ENCODE peak calls at places on chromosomes 2 and 18, in ten cellular contexts. P is IMR-90, L is nephron progenitor cell, C is AG09309, K is esophagus squamous epithelium, M is NCI-H1436, Z is SW480, W is midbrain, Q is activated T-cell treated with anti-CD3 and anti-CD28 coated beads for 4 hours, I is uterus. F is an unnamed sample.

GRCh38 chr2:102116675-102117471 is 25.7 kb upstream of the IL1R1 start:
- DNase-seq in P (peak), L (no peak), C (peak), K (no peak), M (no peak), Z (no peak), W (no peak), Q (no peak), I (no peak), F (no peak)

GRCh38 chr2:133586978-133587377 is 18.7 kb upstream of the NCKAP5 start:
- DNase-seq in P (no peak), L (no peak), C (no peak), K (no peak), M (no peak), Z (no peak), W (no peak), Q (no peak), I (no peak), F (no peak)

GRCh38 chr2:225337183-225337582 is 62.3 kb upstream of the NYAP2 start:
- DNase-seq in P (peak), L (no peak), C (peak), K (no peak), M (no peak), Z (no peak), W (no peak), Q (no peak), I (no peak), F (peak)

GRCh38 chr2:69667805-69668382 is 24.4 kb upstream of the AAK1 start:
- DNase-seq in P (peak), L (no peak), C (peak), K (no peak), M (no peak), Z (no peak), W (no peak), Q (no peak), I (no peak), F (no peak)

GRCh38 chr18:33918571-33918970 is 306.1 kb downstream of the NOL4 start:
- DNase-seq in P (no peak), L (no peak), C (no peak), K (no peak), M (no peak), Z (no peak), W (no peak), Q (no peak), I (no peak), F (no peak)

GRCh38 chr2:3269425-3270094 is 108.1 kb downstream of the EIPR1 start:
- DNase-seq in P (no peak), L (no peak), C (no peak), K (no peak), M (no peak), Z (no peak), W (no peak), Q (no peak), I (no peak), F (no peak)

GRCh38 chr2:240157147-240157470 is 16.7 kb upstream of the OTOS start:
- DNase-seq in P (no peak), L (no peak), C (no peak), K (no peak), M (no peak), Z (no peak), W (no peak), Q (no peak), I (no peak), F (no peak)

GRCh38 chr2:481388-481787 is 193.5 kb upstream of the ALKAL2 start:
- DNase-seq in P (no peak), L (no peak), C (no peak), K (no peak), M (no peak), Z (no peak), W (no peak), Q (no peak), I (no peak), F (no peak)

GRCh38 chr18:63422862-63423304 is 607 bp upstream of the VPS4B start:
- DNase-seq in P (no peak), L (no peak), C (no peak), K (no peak), M (no peak), Z (no peak), W (no peak), Q (no peak), I (no peak), F (no peak)

GRCh38 chr2:142980246-142981068 is 103.0 kb downstream of the KYNU start:
- DNase-seq in P (peak), L (no peak), C (no peak), K (no peak), M (no peak), Z (peak), W (peak), Q (no peak), I (no peak), F (peak)

GRCh38 chr2:73494031-73494430 is 108.4 kb downstream of the ALMS1 start:
- DNase-seq in P (peak), L (no peak), C (no peak), K (no peak), M (no peak), Z (peak), W (no peak), Q (no peak), I (no peak), F (no peak)

GRCh38 chr2:175621847-175622246 is 380.2 kb downstream of the LNPK start:
- DNase-seq in P (no peak), L (no peak), C (no peak), K (no peak), M (no peak), Z (no peak), W (no peak), Q (no peak), I (no peak), F (no peak)

GRCh38 chr2:207230261-207231105 is 64.7 kb upstream of the KLF7 start:
- DNase-seq in P (no peak), L (no peak), C (no peak), K (no peak), M (peak), Z (no peak), W (no peak), Q (no peak), I (no peak), F (no peak)

GRCh38 chr2:161351678-161352077 is 43.5 kb downstream of the PSMD14 start:
- DNase-seq in P (no peak), L (no peak), C (no peak), K (no peak), M (no peak), Z (no peak), W (no peak), Q (no peak), I (no peak), F (no peak)

GRCh38 chr2:207796585-207797350 is 27.1 kb upstream of the FZD5 start:
- DNase-seq in P (peak), L (peak), C (no peak), K (no peak), M (peak), Z (no peak), W (no peak), Q (no peak), I (no peak), F (no peak)

GRCh38 chr18:62682396-62682795 is 32.9 kb upstream of the PHLPP1 start:
- DNase-seq in P (no peak), L (no peak), C (no peak), K (no peak), M (peak), Z (no peak), W (no peak), Q (no peak), I (no peak), F (no peak)

GRCh38 chr2:10912796-10913445 is 1.2 kb downstream of the KCNF1 start:
- DNase-seq in P (no peak), L (no peak), C (no peak), K (no peak), M (no peak), Z (no peak), W (no peak), Q (no peak), I (no peak), F (no peak)

GRCh38 chr2:68284896-68285295 is 32.6 kb upstream of the PPP3R1 start:
- DNase-seq in P (peak), L (no peak), C (peak), K (no peak), M (peak), Z (no peak), W (peak), Q (no peak), I (peak), F (no peak)

GRCh38 chr2:240355001-240355891 is 80.2 kb upstream of the GPC1 start:
- DNase-seq in P (peak), L (no peak), C (no peak), K (no peak), M (no peak), Z (no peak), W (no peak), Q (no peak), I (no peak), F (no peak)

GRCh38 chr18:71630686-71631085 is 913.5 kb downstream of the CBLN2 start:
- DNase-seq in P (no peak), L (no peak), C (no peak), K (no peak), M (no peak), Z (no peak), W (no peak), Q (no peak), I (no peak), F (no peak)

GRCh38 chr2:37711831-37712230 is 40.4 kb upstream of the CDC42EP3 start:
- DNase-seq in P (peak), L (no peak), C (peak), K (no peak), M (no peak), Z (peak), W (no peak), Q (no peak), I (no peak), F (no peak)

GRCh38 chr18:57438669-57439616 is 3.8 kb downstream of the ONECUT2 start:
- DNase-seq in P (no peak), L (no peak), C (no peak), K (no peak), M (no peak), Z (no peak), W (no peak), Q (no peak), I (no peak), F (no peak)

GRCh38 chr18:79640875-79641274 is 38.7 kb upstream of the CTDP1 start:
- DNase-seq in P (no peak), L (no peak), C (no peak), K (no peak), M (no peak), Z (no peak), W (no peak), Q (no peak), I (no peak), F (no peak)

GRCh38 chr2:208207769-208208168 is 17.9 kb upstream of the C2orf80 start:
- DNase-seq in P (no peak), L (no peak), C (no peak), K (no peak), M (no peak), Z (no peak), W (no peak), Q (no peak), I (no peak), F (no peak)

GRCh38 chr2:219440388-219441256 is 6.0 kb downstream of the SPEG start:
- DNase-seq in P (peak), L (no peak), C (no peak), K (no peak), M (no peak), Z (no peak), W (no peak), Q (no peak), I (peak), F (no peak)

GRCh38 chr2:201882353-201883095 is 76.2 kb downstream of the CDK15 start:
- DNase-seq in P (peak), L (peak), C (no peak), K (no peak), M (peak), Z (peak), W (peak), Q (no peak), I (no peak), F (no peak)

GRCh38 chr18:9058426-9058825 is 44.1 kb upstream of the NDUFV2 start:
- DNase-seq in P (no peak), L (no peak), C (peak), K (no peak), M (no peak), Z (no peak), W (no peak), Q (no peak), I (no peak), F (no peak)

GRCh38 chr2:8611712-8612111 is 70.1 kb upstream of the ID2 start:
- DNase-seq in P (no peak), L (no peak), C (no peak), K (no peak), M (no peak), Z (peak), W (no peak), Q (no peak), I (no peak), F (no peak)

GRCh38 chr2:75157435-75157834 is 41.9 kb downstream of the TACR1 start:
- DNase-seq in P (no peak), L (no peak), C (no peak), K (no peak), M (no peak), Z (peak), W (no peak), Q (no peak), I (no peak), F (no peak)

GRCh38 chr2:156800781-156801366 is 364.7 kb downstream of the GPD2 start:
- DNase-seq in P (no peak), L (no peak), C (no peak), K (no peak), M (no peak), Z (no peak), W (no peak), Q (no peak), I (no peak), F (peak)

GRCh38 chr2:238428866-238429265 is 2.1 kb downstream of the ASB1 start:
- DNase-seq in P (peak), L (no peak), C (no peak), K (no peak), M (no peak), Z (no peak), W (no peak), Q (no peak), I (no peak), F (no peak)

GRCh38 chr18:76935722-76936337 is 113.5 kb downstream of the ZNF236 start:
- DNase-seq in P (no peak), L (no peak), C (no peak), K (no peak), M (no peak), Z (no peak), W (no peak), Q (no peak), I (no peak), F (no peak)

GRCh38 chr18:55566456-55566935 is 21.5 kb downstream of the TCF4 start:
- DNase-seq in P (no peak), L (no peak), C (no peak), K (no peak), M (no peak), Z (no peak), W (no peak), Q (no peak), I (no peak), F (no peak)

GRCh38 chr2:68837164-68837860 is 33.9 kb downstream of the BMP10 start:
- DNase-seq in P (peak), L (peak), C (no peak), K (no peak), M (no peak), Z (no peak), W (no peak), Q (peak), I (peak), F (no peak)

GRCh38 chr2:135378591-135378990 is 152.4 kb downstream of the ZRANB3 start:
- DNase-seq in P (no peak), L (no peak), C (no peak), K (no peak), M (no peak), Z (no peak), W (no peak), Q (no peak), I (no peak), F (no peak)

GRCh38 chr2:57182941-57183340 is 863.7 kb upstream of the VRK2 start:
- DNase-seq in P (no peak), L (no peak), C (no peak), K (no peak), M (no peak), Z (no peak), W (no peak), Q (no peak), I (no peak), F (no peak)

GRCh38 chr2:8882094-8882493 is 44.7 kb upstream of the KIDINS220 start:
- DNase-seq in P (peak), L (peak), C (no peak), K (no peak), M (no peak), Z (no peak), W (peak), Q (no peak), I (no peak), F (no peak)